ENCODE peak calls at places on chromosomes 12 and 14, in four cellular contexts. J, F, L and S are unnamed samples.
A peak's percentile ranks its signal among the peaks of the same experiment; 100 is the strongest.

GRCh38 chr12:9255837-9256236 is 47.6 kb upstream of the PZP start:
- DNase-seq in F (no peak), J (no peak), L (no peak), S (no peak)

GRCh38 chr12:2642176-2642892 is 152.4 kb upstream of the FKBP4 start:
- DNase-seq in L (no peak), J (no peak), F (no peak), S (no peak)

GRCh38 chr14:32675433-32675832 is 263.2 kb upstream of the NPAS3 start:
- DNase-seq in J (peak; percentile 25), F (no peak), L (no peak), S (no peak)

GRCh38 chr14:70789361-70789760 is 20.0 kb downstream of the MAP3K9 start:
- DNase-seq in F (peak; percentile 53), J (peak; percentile 78), L (no peak), S (no peak)

GRCh38 chr14:105865904-105866840 is 339.8 kb downstream of the TMEM121 start:
- DNase-seq in J (no peak), L (no peak), F (no peak), S (no peak)

GRCh38 chr12:67498981-67499380 is 149.6 kb upstream of the DYRK2 start:
- DNase-seq in F (no peak), L (no peak), J (no peak), S (no peak)

GRCh38 chr12:100185361-100185894 is 15.2 kb upstream of the ACTR6 start:
- DNase-seq in J (no peak), F (peak; percentile 46), L (no peak), S (no peak)

GRCh38 chr12:68667896-68668295 is 18.9 kb upstream of the NUP107 start:
- DNase-seq in J (no peak), L (peak; percentile 11), F (no peak), S (peak; percentile 5)

GRCh38 chr12:31620311-31620710 is 29.4 kb upstream of the DENND5B start:
- DNase-seq in F (no peak), J (peak; percentile 63), L (no peak), S (no peak)

GRCh38 chr12:94179723-94180122 is 31.3 kb downstream of the PLXNC1 start:
- DNase-seq in L (no peak), J (no peak), F (no peak), S (no peak)

DNA sequence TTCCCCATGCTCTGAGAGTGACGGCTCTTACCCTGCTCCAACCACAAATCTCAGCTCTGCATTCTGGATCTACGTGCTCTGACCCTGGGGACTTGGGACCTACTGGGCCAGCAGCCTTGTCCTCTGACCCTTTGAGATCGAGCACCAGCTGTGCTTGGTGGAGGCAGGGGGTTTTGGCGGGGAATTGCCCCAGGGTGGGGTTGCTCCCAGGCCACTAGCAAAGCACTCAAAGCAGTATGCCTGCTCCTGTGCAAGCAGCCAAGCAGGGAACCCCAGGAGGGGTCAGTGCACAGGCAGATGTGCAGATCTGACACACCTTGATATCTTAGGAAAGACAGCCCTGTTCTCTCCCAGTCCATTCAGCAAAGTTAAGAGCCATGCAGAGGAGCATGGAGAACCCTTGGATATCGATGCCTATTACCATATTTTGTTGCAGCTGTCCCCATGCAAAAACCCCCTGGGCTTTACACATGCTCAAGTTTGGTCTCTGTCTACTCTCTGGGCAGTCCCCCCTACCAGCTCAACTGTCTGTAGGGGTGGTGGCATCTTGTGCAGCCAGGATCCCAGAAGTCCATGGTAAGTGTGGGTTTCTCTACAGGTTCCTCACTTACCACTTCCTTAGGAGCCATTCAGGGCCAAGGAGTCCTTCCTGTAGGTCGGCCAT is 319.0 kb downstream of the TMTC2 start:
- DNase-seq in J (no peak), F (no peak), L (no peak), S (no peak)
- H3K4me2 ChIP-seq in J (no peak overlapping the region), F (no peak overlapping the region), L (no peak overlapping the region), S (no peak overlapping the region)

GRCh38 chr14:77143071-77143470 is 1.5 kb upstream of the ZDHHC22 start:
- DNase-seq in L (no peak), F (no peak), J (no peak), S (no peak)
- TF ChIP-seq EZH2 in L (no peak), F (no peak), J (peak; percentile 55), S (no peak)

GRCh38 chr14:75491376-75491978 is 30.8 kb upstream of the BATF start:
- DNase-seq in J (no peak), L (no peak), F (no peak), S (no peak)

GRCh38 chr14:75486317-75486716 is 36.0 kb upstream of the BATF start:
- DNase-seq in F (no peak), J (no peak), L (no peak), S (no peak)

GRCh38 chr14:75487155-75487671 is 35.1 kb upstream of the BATF start:
- DNase-seq in F (no peak), J (no peak), L (no peak), S (no peak)

GRCh38 chr14:75492832-75493579 is 29.3 kb upstream of the BATF start:
- DNase-seq in J (no peak), F (peak; percentile 29), L (no peak), S (no peak)

DNA sequence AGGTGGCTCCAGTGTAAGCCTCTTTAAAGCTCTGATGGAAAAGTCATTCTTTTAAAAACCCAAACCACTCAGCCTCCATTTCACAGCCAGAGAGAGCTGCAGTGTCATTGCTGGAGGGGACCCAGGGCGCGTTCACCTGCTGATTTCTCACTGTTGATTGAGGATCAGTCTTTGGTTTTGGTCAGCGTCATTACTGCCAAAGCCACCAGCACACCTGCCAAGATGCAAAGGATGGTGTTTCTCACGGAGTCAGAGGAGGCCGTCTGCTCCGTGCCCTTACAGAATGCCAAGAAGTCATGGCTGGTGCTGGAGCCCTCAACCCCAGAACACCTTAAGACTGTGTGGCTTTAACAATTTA is 32.8 kb upstream of the BATF start:
- DNase-seq in J (no peak), F (no peak), L (no peak), S (no peak)
- H3K4me2 ChIP-seq in J (no peak overlapping the region), F (no peak overlapping the region), L (no peak overlapping the region), S (no peak overlapping the region)

DNA sequence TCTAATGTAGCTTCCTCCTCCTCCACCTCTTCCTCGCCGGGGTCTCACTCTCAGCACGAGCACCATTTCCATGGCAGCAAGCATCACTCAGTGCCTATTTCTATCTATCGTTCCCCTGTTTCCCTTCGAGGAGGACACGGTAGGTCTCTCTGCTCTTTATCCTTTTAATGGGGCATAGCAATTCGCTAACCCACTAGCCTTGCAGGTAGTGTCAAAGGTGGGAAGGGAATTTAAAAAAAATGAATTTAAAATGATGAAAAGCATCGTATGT is 931.0 kb downstream of the DIO2 start:
- DNase-seq in F (no peak), L (no peak), J (no peak), S (no peak)
- TF ChIP-seq EZH2 in F (no peak), L (no peak), J (no peak), S (no peak)